ENCODE peak calls at places on chromosomes 5 and 9, in eight cellular contexts. K is PC-3, Z is GM23248, P is K562, L is HepG2, A is DND-41, H is neural progenitor cell, W is MM.1S. D is an unnamed sample.

GRCh38 chr9:3459076-3459475 is 66.7 kb downstream of the RFX3 start:
- DNase-seq in W (no peak), K (no peak), H (no peak), A (no peak), L (no peak), P (no peak), Z (no peak), D (no peak)

GRCh38 chr5:154138701-154139100 is 51.8 kb upstream of the GALNT10 start:
- DNase-seq in Z (no peak), L (no peak), K (no peak), A (no peak), P (no peak), W (no peak), H (peak), D (peak)

GRCh38 chr5:66807743-66808142 is 211.6 kb downstream of the MAST4 start:
- DNase-seq in P (no peak), K (peak), H (peak), L (peak), A (no peak), Z (peak), W (no peak), D (peak)

GRCh38 chr5:73176250-73176649 is 3.3 kb downstream of the TMEM174 start:
- DNase-seq in H (no peak), A (no peak), P (no peak), L (no peak), K (no peak), W (no peak), Z (no peak), D (no peak)

GRCh38 chr9:107761307-107761706 is 271.7 kb upstream of the KLF4 start:
- DNase-seq in P (no peak), H (no peak), A (no peak), W (no peak), L (no peak), Z (no peak), K (no peak), D (no peak)

GRCh38 chr5:114361724-114362196 is at the start of gene KCNN2:
- DNase-seq in Z (peak), L (peak), P (no peak), K (peak), A (no peak), H (peak), W (peak), D (peak)

GRCh38 chr9:5800969-5801738 is 31.8 kb downstream of the ERMP1 start:
- DNase-seq in P (no peak), A (no peak), H (no peak), L (no peak), W (peak), Z (no peak), K (no peak), D (peak)

GRCh38 chr5:112419596-112420110 is 576 bp upstream of the EPB41L4A start:
- DNase-seq in K (no peak), W (peak), L (no peak), P (peak), A (no peak), H (peak), Z (peak), D (no peak)

GRCh38 chr5:17024686-17025180 is 88.6 kb upstream of the MYO10 start:
- DNase-seq in K (peak), P (no peak), H (no peak), L (no peak), A (no peak), Z (peak), W (peak), D (peak)

GRCh38 chr5:142179776-142180387 is 71.3 kb downstream of the NDFIP1 start:
- DNase-seq in A (no peak), L (no peak), H (no peak), Z (no peak), K (no peak), W (no peak), P (no peak), D (no peak)
- H3K4me2 ChIP-seq in A (no peak), L (no peak), H (no peak), Z (no peak), K (no peak), W (no peak), P (no peak), D (no peak)

DNA sequence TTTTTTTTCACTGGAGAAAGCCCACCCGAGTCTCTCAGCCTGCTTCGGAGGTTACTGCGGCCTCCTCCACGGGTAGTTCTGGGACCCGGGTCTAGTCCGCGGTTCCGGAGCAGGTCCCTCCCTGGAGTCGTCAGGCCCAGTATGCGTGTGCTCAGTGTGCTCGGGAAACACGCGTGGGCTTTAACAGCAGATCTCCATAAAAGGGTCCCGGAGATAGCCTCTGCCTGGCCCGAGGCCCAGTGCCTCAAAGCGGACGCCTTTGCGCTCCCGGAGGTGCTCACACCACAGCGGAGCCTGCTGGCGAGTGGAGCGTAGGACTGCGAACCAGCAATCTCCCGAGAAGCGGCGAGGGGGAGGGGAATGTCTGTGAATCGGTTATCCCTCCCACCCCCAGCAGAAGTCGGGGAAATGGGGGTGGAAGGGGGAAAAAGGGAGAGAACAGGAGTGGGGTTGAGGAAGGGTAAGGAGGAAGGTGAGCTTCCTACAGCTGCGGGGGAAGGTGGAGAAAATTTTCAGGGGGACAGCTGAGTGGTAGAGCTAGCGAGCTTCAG is 28.7 kb downstream of the CDKN2A start:
- DNase-seq in W (no peak), K (peak), Z (peak), H (peak), A (no peak), L (peak), P (no peak), D (peak)
- TF ChIP-seq EZH2 in W (no peak), K (no peak), Z (no peak), H (peak), A (no peak), L (no peak), P (no peak), D (peak)

GRCh38 chr5:135235551-135236100 is 163.4 kb downstream of the MACROH2A1 start:
- DNase-seq in H (no peak), A (no peak), P (no peak), Z (no peak), W (no peak), L (no peak), K (no peak), D (no peak)

GRCh38 chr5:135235002-135235401 is 164.0 kb downstream of the MACROH2A1 start:
- DNase-seq in A (no peak), W (no peak), H (no peak), Z (no peak), K (no peak), P (no peak), L (no peak), D (no peak)

GRCh38 chr5:135232958-135233357 is 166.1 kb downstream of the MACROH2A1 start:
- DNase-seq in K (no peak), H (no peak), P (no peak), Z (peak), W (no peak), A (no peak), L (no peak), D (no peak)

GRCh38 chr5:135234242-135235000 is 164.6 kb downstream of the MACROH2A1 start:
- DNase-seq in W (no peak), P (no peak), Z (no peak), H (no peak), K (no peak), A (no peak), L (peak), D (no peak)

DNA sequence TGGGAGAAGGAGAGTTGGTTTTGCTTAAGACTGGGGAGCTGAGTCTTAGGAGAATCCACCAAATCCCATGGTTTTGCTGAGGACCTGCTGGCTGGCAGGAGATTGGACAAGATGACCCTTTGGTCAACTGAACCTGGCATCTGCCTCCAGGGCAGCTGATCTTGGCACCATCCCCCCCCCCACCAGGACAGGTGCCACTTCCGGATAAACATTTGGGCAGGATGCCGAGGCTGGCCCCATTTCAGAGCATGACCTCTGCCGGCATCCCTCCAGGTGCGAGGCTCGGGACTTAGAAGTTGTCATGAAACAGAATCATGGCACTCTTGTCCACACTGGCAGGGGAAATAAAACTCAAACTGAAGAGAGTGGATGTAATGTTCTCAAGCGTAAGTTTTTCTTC is 165.6 kb downstream of the MACROH2A1 start:
- DNase-seq in H (no peak), L (no peak), A (no peak), K (no peak), Z (no peak), P (no peak), W (no peak), D (no peak)
- H3K4me2 ChIP-seq in H (no peak), L (no peak), A (no peak), K (no peak), Z (no peak), P (no peak), W (no peak), D (no peak)

GRCh38 chr9:137166242-137167112 is 3.4 kb downstream of the LRRC26 start:
- DNase-seq in Z (no peak), W (no peak), H (no peak), P (no peak), L (no peak), A (no peak), K (no peak), D (no peak)

GRCh38 chr9:137168575-137168906 is 1.3 kb downstream of the LRRC26 start:
- DNase-seq in L (no peak), A (no peak), W (no peak), P (no peak), K (no peak), Z (peak), H (peak), D (no peak)

GRCh38 chr9:137168907-137169763 is 716 bp downstream of the LRRC26 start:
- DNase-seq in L (peak), P (no peak), H (peak), K (peak), W (peak), Z (peak), A (no peak), D (peak)

GRCh38 chr9:137167113-137167751 is 2.6 kb downstream of the LRRC26 start:
- DNase-seq in K (no peak), A (no peak), H (no peak), L (no peak), Z (peak), W (no peak), P (peak), D (no peak)

GRCh38 chr9:137167752-137168574 is 1.9 kb downstream of the LRRC26 start:
- DNase-seq in A (no peak), Z (no peak), W (no peak), K (no peak), H (peak), L (no peak), P (peak), D (no peak)
- TF ChIP-seq EZH2 in A (peak), Z (peak), W (no peak), K (no peak), H (peak), L (peak), P (no peak), D (peak)

DNA sequence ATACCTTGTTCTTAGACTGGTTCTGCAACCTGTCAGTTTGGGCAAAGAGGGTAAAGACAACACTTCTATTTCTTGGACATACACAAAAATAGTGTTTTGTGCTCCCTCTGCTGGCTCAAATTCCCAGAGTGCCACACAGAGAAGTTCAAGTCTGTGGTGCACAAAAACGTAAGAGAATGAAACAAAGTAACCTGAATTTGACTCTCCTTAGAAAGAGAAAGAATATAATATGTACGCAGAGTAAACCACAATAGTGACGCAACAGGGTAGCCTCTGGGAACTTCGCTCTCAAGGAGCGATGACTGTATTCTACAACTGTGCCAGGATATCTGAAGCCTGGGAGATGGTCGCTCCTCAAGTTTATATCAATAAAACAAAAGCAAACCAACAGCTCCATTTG is 18.5 kb downstream of the DDX31 start:
- DNase-seq in W (peak), H (no peak), K (peak), L (no peak), P (no peak), Z (peak), A (peak), D (peak)
- H3K4me2 ChIP-seq in W (no peak), H (no peak), K (peak), L (no peak), P (no peak), Z (no peak), A (no peak), D (peak)

DNA sequence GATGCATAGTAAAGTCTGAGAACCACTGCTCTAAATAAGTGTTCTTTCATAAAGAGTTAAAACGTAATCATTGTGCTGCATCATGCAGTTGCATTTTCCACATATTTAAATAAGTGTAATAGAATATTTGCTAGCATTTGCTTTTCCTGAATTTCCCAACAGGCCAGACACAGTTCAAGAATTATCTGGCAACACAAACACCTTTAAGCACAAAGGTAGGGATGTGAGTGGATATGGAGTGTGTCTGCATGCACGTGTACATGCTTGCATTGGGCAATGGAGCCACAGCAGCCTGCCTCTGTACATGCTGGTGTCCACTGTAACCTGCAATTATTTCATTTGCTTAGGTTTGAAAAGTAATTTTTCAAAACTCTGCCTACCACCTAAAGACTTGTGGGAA is 193.6 kb upstream of the PIK3R1 start:
- DNase-seq in P (no peak), H (no peak), Z (no peak), W (no peak), L (no peak), K (no peak), A (no peak), D (no peak)
- TF ChIP-seq EZH2 in P (no peak), H (no peak), Z (no peak), W (no peak), L (no peak), K (no peak), A (no peak), D (no peak)

DNA sequence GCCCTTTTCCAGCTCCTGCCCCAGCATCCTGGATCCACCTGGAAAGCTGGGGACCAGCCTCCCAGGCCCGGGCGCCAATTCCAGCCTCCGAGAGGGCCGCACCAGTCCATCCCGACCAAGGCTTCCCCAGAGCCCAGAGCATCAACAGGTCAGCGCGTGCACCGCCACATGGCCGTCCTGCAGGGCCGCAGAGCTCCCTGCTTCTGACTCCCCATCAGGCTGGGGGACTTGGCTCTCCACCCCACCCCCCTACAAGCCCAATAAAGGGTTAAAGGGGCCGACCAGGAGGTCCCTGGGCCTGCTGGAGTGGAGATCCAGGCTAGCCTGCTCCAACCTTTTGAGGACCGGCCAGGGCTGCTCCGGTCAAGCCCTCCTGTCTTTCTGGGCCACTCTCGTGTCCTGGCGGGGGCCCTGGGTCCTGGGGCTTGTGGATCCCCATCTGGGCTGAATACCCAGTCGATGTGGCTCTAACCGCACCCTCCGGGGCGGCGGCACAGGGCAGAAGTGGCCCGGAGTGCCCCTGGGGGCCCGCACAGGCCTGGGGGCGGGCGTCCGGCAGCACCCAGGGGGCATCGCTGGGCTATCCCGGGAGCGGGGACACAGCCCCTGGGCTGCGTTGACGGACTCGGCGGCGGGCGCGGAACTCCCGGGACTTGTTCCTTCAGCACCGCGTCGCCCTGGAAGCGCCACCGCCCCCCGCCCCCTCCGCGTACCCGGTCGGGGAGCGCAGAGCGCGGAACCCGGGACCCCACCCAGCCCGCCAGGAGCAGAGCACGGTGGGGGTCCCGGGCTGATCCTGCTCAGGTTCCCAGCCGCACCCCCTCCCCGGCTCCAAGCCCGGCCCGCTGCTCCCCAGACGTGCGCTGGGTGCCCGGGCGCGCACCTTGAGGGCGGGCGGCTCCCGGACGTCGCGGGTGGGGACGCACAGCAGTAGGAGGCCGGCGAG is 590 bp downstream of the ENTPD2 start:
- DNase-seq in A (no peak), Z (no peak), H (peak), L (no peak), K (no peak), P (no peak), W (no peak), D (no peak)
- H3K4me2 ChIP-seq in A (no peak), Z (no peak), H (peak), L (peak), K (peak), P (peak), W (peak), D (peak)

DNA sequence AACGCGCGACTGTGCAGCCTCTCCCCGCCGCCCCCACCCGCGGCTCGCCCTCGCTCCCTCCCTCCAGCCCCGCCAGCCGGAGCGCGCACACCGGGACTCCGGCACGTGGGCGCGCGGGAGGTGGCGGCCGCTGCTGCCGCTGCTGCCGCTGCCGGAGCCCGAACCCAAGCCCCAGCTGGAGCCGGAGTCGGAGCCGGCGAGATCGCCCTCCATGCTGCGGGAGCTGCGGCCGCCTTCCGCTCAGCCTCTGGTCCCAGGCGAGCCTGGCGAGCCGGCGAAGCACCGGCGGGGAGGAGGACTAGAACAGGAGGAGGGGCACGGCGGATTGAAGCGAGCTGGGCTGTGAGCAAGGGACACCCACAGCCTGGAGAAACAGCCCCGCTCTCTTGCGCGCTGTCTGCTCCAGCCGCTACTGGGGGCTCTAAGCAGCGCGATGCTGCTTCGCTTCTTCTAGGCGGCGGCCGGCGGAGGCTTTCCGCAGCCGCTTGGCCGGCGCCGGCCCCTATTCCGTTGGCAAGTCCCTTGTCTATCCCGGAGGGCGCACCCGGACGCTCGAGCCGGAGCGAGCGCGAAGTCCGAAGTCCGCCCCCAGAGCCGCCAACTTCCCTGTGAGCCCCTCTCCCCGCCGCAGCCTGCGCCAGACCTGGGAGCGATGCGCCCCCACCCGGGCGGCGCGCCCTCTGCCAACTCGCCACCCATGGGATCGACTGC is 598.7 kb upstream of the SGCD start:
- DNase-seq in P (no peak), H (peak), L (no peak), A (no peak), K (no peak), Z (peak), W (no peak), D (peak)
- TF ChIP-seq EZH2 in P (no peak), H (peak), L (no peak), A (no peak), K (no peak), Z (no peak), W (no peak), D (peak)

GRCh38 chr9:16361118-16361517 is 509.4 kb downstream of the BNC2 start:
- DNase-seq in L (no peak), Z (peak), P (no peak), A (no peak), K (peak), H (no peak), W (no peak), D (peak)

GRCh38 chr9:16363073-16363781 is 507.2 kb downstream of the BNC2 start:
- DNase-seq in A (no peak), Z (no peak), L (no peak), W (no peak), H (no peak), P (no peak), K (no peak), D (no peak)

GRCh38 chr9:16361939-16362338 is 508.5 kb downstream of the BNC2 start:
- DNase-seq in L (no peak), K (no peak), A (no peak), H (no peak), Z (no peak), W (no peak), P (no peak), D (no peak)

GRCh38 chr9:16363916-16364315 is 506.6 kb downstream of the BNC2 start:
- DNase-seq in W (no peak), A (no peak), K (no peak), L (no peak), P (no peak), H (no peak), Z (no peak), D (no peak)

GRCh38 chr9:16364347-16364746 is 506.1 kb downstream of the BNC2 start:
- DNase-seq in Z (no peak), P (no peak), L (no peak), A (no peak), H (no peak), W (no peak), K (no peak), D (no peak)
- H3K4me2 ChIP-seq in Z (no peak), P (no peak), L (no peak), A (no peak), H (no peak), W (no peak), K (no peak), D (no peak)

D was measured in astrocyte.